ENCODE peak calls at places on chromosome 12, in four cellular contexts. One of them, this sample, is unnamed.

GRCh38 chr12:46664771-46665287 is 161.0 kb downstream of the SLC38A4 start:
- DNase-seq in H1: no peak
- DNase-seq in HepG2: peak
- DNase-seq in HCT116: peak
- DNase-seq in this sample: peak

GRCh38 chr12:4246116-4246515 is 27.4 kb upstream of the CCND2 start:
- DNase-seq in HCT116: no peak
- DNase-seq in H1: no peak
- DNase-seq in HepG2: no peak
- DNase-seq in this sample: no peak

GRCh38 chr12:109871678-109872314 is 8.5 kb downstream of the GLTP start:
- DNase-seq in HepG2: peak
- DNase-seq in HCT116: no peak
- DNase-seq in H1: no peak
- DNase-seq in this sample: no peak

GRCh38 chr12:132638541-132639408 is 20.2 kb downstream of the P2RX2 start:
- DNase-seq in H1: peak
- DNase-seq in HCT116: no peak
- DNase-seq in HepG2: peak
- DNase-seq in this sample: no peak

GRCh38 chr12:25694072-25694471 is 141.0 kb upstream of the LMNTD1 start:
- DNase-seq in HCT116: no peak
- DNase-seq in H1: no peak
- DNase-seq in HepG2: peak
- DNase-seq in this sample: no peak

GRCh38 chr12:13222076-13222475 is 25.6 kb downstream of the EMP1 start:
- DNase-seq in HepG2: no peak
- DNase-seq in H1: no peak
- DNase-seq in HCT116: no peak
- DNase-seq in this sample: no peak

GRCh38 chr12:48824112-48824511 is 5.8 kb downstream of the CACNB3 start:
- DNase-seq in HCT116: no peak
- DNase-seq in H1: no peak
- DNase-seq in HepG2: no peak
- DNase-seq in this sample: peak

GRCh38 chr12:19052689-19053088 is 76.8 kb upstream of the PLEKHA5 start:
- DNase-seq in HepG2: no peak
- DNase-seq in HCT116: no peak
- DNase-seq in H1: no peak
- DNase-seq in this sample: no peak

DNA sequence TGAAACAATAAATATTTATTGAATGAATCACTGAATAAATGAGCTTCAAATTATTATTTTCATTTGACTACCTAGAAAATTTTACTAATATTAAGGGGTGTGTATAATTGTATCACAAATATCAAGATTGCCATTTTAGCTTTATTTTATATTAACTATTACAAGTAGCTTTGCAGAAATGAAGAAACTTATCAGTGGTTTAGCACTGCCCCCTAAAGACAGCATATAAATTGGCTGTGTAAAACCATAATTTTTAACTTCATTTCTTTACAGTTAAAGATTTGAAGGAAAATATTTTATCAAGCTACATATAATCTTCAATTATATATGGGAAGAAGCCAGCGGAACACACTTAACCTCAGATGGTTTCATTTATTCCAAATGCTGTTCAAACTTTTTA is 11.4 kb downstream of the GARIN6 start:
- DNase-seq in H1: no peak
- DNase-seq in HCT116: peak
- DNase-seq in HepG2: no peak
- DNase-seq in this sample: no peak
- TF ChIP-seq FOSL1 in H1: no peak
- TF ChIP-seq FOSL1 in HCT116: no peak
- TF ChIP-seq FOSL1 in HepG2: no peak
- TF ChIP-seq FOSL1 in this sample: no peak

DNA sequence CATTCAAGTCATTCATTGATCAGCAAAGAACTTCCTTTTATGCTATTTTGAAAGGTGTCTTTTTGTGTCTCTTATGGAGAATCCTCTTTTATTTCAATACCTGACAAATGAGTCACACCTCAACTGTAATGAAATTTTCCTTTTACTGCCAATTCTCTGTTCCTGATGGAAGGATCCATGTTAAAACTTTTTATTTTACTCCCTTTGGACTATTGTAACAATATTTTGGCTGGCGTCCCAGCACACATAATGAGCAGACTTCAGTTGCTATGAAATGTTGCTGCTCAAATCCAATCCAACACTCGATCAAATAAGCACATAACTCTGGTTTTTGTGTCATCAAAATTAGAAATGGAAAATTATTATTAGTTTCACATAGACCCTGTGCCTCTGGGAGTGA is 21.9 kb upstream of the SLC15A5 start:
- DNase-seq in H1: no peak
- DNase-seq in HCT116: no peak
- DNase-seq in HepG2: no peak
- DNase-seq in this sample: no peak
- TF ChIP-seq FOSL1 in H1: no peak
- TF ChIP-seq FOSL1 in HCT116: no peak
- TF ChIP-seq FOSL1 in HepG2: no peak
- TF ChIP-seq FOSL1 in this sample: no peak

GRCh38 chr12:31959701-31960391 is 631 bp downstream of the RESF1 start:
- DNase-seq in HepG2: peak
- DNase-seq in H1: no peak
- DNase-seq in HCT116: no peak
- DNase-seq in this sample: peak
- TF ChIP-seq FOSL1 in HepG2: no peak
- TF ChIP-seq FOSL1 in H1: no peak
- TF ChIP-seq FOSL1 in HCT116: no peak
- TF ChIP-seq FOSL1 in this sample: no peak

GRCh38 chr12:32365473-32366064 is 33.8 kb upstream of the FGD4 start:
- DNase-seq in H1: no peak
- DNase-seq in HCT116: peak
- DNase-seq in HepG2: peak
- DNase-seq in this sample: peak
- TF ChIP-seq FOSL1 in H1: no peak
- TF ChIP-seq FOSL1 in HCT116: no peak
- TF ChIP-seq FOSL1 in HepG2: no peak
- TF ChIP-seq FOSL1 in this sample: no peak

GRCh38 chr12:79378496-79378895 is 312.3 kb downstream of the PAWR start:
- DNase-seq in HepG2: no peak
- DNase-seq in H1: no peak
- DNase-seq in HCT116: no peak
- DNase-seq in this sample: no peak
- TF ChIP-seq FOSL1 in HepG2: no peak
- TF ChIP-seq FOSL1 in H1: no peak
- TF ChIP-seq FOSL1 in HCT116: no peak
- TF ChIP-seq FOSL1 in this sample: no peak

GRCh38 chr12:55074771-55075170 is 51.4 kb upstream of the OR9K2 start:
- DNase-seq in HCT116: no peak
- DNase-seq in H1: no peak
- DNase-seq in HepG2: no peak
- DNase-seq in this sample: no peak

GRCh38 chr12:55073043-55074022 is 52.9 kb upstream of the OR9K2 start:
- DNase-seq in HepG2: peak
- DNase-seq in HCT116: peak
- DNase-seq in H1: peak
- DNase-seq in this sample: peak

GRCh38 chr12:55068416-55069010 is 48.7 kb downstream of the NEUROD4 start:
- DNase-seq in HepG2: peak
- DNase-seq in H1: no peak
- DNase-seq in HCT116: peak
- DNase-seq in this sample: peak

GRCh38 chr12:55067701-55068100 is 47.9 kb downstream of the NEUROD4 start:
- DNase-seq in H1: no peak
- DNase-seq in HepG2: no peak
- DNase-seq in HCT116: no peak
- DNase-seq in this sample: no peak

GRCh38 chr12:55072093-55072492 is 52.3 kb downstream of the NEUROD4 start:
- DNase-seq in HepG2: peak
- DNase-seq in H1: peak
- DNase-seq in HCT116: peak
- DNase-seq in this sample: no peak
- TF ChIP-seq FOSL1 in HepG2: no peak
- TF ChIP-seq FOSL1 in H1: no peak
- TF ChIP-seq FOSL1 in HCT116: no peak
- TF ChIP-seq FOSL1 in this sample: no peak

GRCh38 chr12:111148005-111148404 is 220.9 kb downstream of the PHETA1 start:
- DNase-seq in HCT116: no peak
- DNase-seq in HepG2: no peak
- DNase-seq in H1: no peak
- DNase-seq in this sample: no peak

GRCh38 chr12:111150476-111150875 is 218.4 kb downstream of the PHETA1 start:
- DNase-seq in HepG2: no peak
- DNase-seq in HCT116: no peak
- DNase-seq in H1: no peak
- DNase-seq in this sample: no peak

GRCh38 chr12:111151441-111151840 is 217.5 kb downstream of the PHETA1 start:
- DNase-seq in HCT116: no peak
- DNase-seq in H1: no peak
- DNase-seq in HepG2: no peak
- DNase-seq in this sample: no peak

GRCh38 chr12:111150894-111151293 is 218.0 kb downstream of the PHETA1 start:
- DNase-seq in HepG2: no peak
- DNase-seq in H1: no peak
- DNase-seq in HCT116: no peak
- DNase-seq in this sample: no peak

GRCh38 chr12:111149299-111149698 is 219.6 kb downstream of the PHETA1 start:
- DNase-seq in HCT116: no peak
- DNase-seq in H1: no peak
- DNase-seq in HepG2: no peak
- DNase-seq in this sample: peak
- TF ChIP-seq FOSL1 in HCT116: no peak
- TF ChIP-seq FOSL1 in H1: no peak
- TF ChIP-seq FOSL1 in HepG2: no peak
- TF ChIP-seq FOSL1 in this sample: no peak

GRCh38 chr12:6767592-6768384 is 1.6 kb downstream of the PTMS start:
- DNase-seq in HCT116: no peak
- DNase-seq in H1: no peak
- DNase-seq in HepG2: peak
- DNase-seq in this sample: peak
- TF ChIP-seq FOSL1 in HCT116: no peak
- TF ChIP-seq FOSL1 in H1: no peak
- TF ChIP-seq FOSL1 in HepG2: no peak
- TF ChIP-seq FOSL1 in this sample: no peak

GRCh38 chr12:64673490-64674169 is 63.3 kb downstream of the RASSF3 start:
- DNase-seq in HepG2: peak
- DNase-seq in H1: no peak
- DNase-seq in HCT116: no peak
- DNase-seq in this sample: no peak

GRCh38 chr12:64671682-64672081 is 61.4 kb downstream of the RASSF3 start:
- DNase-seq in HCT116: no peak
- DNase-seq in HepG2: no peak
- DNase-seq in H1: no peak
- DNase-seq in this sample: no peak

GRCh38 chr12:64670856-64671639 is 60.8 kb downstream of the RASSF3 start:
- DNase-seq in HepG2: no peak
- DNase-seq in H1: no peak
- DNase-seq in HCT116: peak
- DNase-seq in this sample: no peak

GRCh38 chr12:64674367-64674922 is 64.2 kb downstream of the RASSF3 start:
- DNase-seq in HCT116: no peak
- DNase-seq in H1: no peak
- DNase-seq in HepG2: no peak
- DNase-seq in this sample: no peak

GRCh38 chr12:64672925-64673409 is 62.7 kb downstream of the RASSF3 start:
- DNase-seq in HCT116: peak
- DNase-seq in HepG2: peak
- DNase-seq in H1: no peak
- DNase-seq in this sample: peak
- TF ChIP-seq FOSL1 in HCT116: no peak
- TF ChIP-seq FOSL1 in HepG2: no peak
- TF ChIP-seq FOSL1 in H1: no peak
- TF ChIP-seq FOSL1 in this sample: peak